ENCODE peak calls at places on chromosomes 4 and X, in six cellular contexts. M, D, Q, A, N and K are unnamed samples.

GRCh38 chr4:112214397-112215264 is 17.0 kb upstream of the AP1AR start:
- DNase-seq in A (no peak), Q (no peak), D (no peak), M (peak), N (no peak), K (no peak)

GRCh38 chrX:134715930-134716619 is 57.8 kb upstream of the PLAC1 start:
- DNase-seq in M (no peak), D (no peak), A (no peak), N (no peak), Q (no peak), K (no peak)

GRCh38 chr4:56148428-56148827 is 199.7 kb downstream of the CEP135 start:
- DNase-seq in D (no peak), M (no peak), N (no peak), A (no peak), Q (no peak), K (no peak)

GRCh38 chr4:186486172-186486571 is 69.2 kb downstream of the MTNR1A start:
- DNase-seq in A (no peak), Q (no peak), D (no peak), M (peak), N (no peak), K (no peak)

GRCh38 chr4:87353592-87353991 is 30.9 kb upstream of the HSD17B13 start:
- DNase-seq in M (peak), Q (no peak), A (no peak), N (peak), D (peak), K (no peak)

GRCh38 chr4:98659106-98659592 is 738 bp upstream of the TSPAN5 start:
- DNase-seq in A (no peak), Q (no peak), D (peak), M (peak), N (peak), K (no peak)

GRCh38 chr4:147530723-147531122 is 49.8 kb downstream of the EDNRA start:
- DNase-seq in N (no peak), A (no peak), Q (no peak), D (no peak), M (peak), K (no peak)

GRCh38 chr4:13544556-13545393 is 467 bp upstream of the NKX3-2 start:
- DNase-seq in Q (peak), M (peak), A (peak), N (peak), D (no peak), K (no peak)

GRCh38 chr4:73021634-73022033 is 47.9 kb downstream of the COX18 start:
- DNase-seq in Q (no peak), M (peak), D (peak), N (no peak), A (peak), K (no peak)

GRCh38 chrX:155881158-155881993 is at the start of gene VAMP7:
- DNase-seq in Q (peak), D (peak), N (peak), A (peak), M (peak), K (peak)

GRCh38 chrX:12890467-12890866 is 16.0 kb upstream of the TLR8 start:
- DNase-seq in A (no peak), Q (no peak), D (no peak), N (no peak), M (no peak), K (no peak)

GRCh38 chr4:18480928-18481327 is 459.4 kb upstream of the LCORL start:
- DNase-seq in A (no peak), N (no peak), Q (no peak), M (no peak), D (no peak), K (no peak)

GRCh38 chr4:12411072-12411471 is 982.4 kb upstream of the HS3ST1 start:
- DNase-seq in D (no peak), Q (no peak), N (no peak), M (no peak), A (no peak), K (no peak)

GRCh38 chrX:37692918-37693317 is 7.3 kb downstream of the XK start:
- DNase-seq in A (no peak), D (no peak), M (no peak), Q (no peak), N (no peak), K (no peak)

GRCh38 chr4:2257361-2258001 is 4.4 kb downstream of the MXD4 start:
- DNase-seq in A (no peak), D (no peak), N (peak), M (no peak), Q (peak), K (peak)

GRCh38 chr4:8690216-8690786 is 97.7 kb downstream of the CPZ start:
- DNase-seq in Q (no peak), N (no peak), M (no peak), D (no peak), A (no peak), K (peak)

GRCh38 chr4:7193040-7193958 is 961 bp downstream of the SORCS2 start:
- DNase-seq in M (no peak), N (peak), D (no peak), Q (no peak), A (no peak), K (peak)

GRCh38 chrX:40964633-40965586 is 120.3 kb upstream of the USP9X start:
- DNase-seq in M (no peak), D (no peak), N (no peak), Q (no peak), A (peak), K (no peak)

GRCh38 chr4:78940752-78941151 is 1.5 kb upstream of the PAQR3 start:
- DNase-seq in M (no peak), Q (no peak), D (no peak), N (no peak), A (no peak), K (no peak)

GRCh38 chr4:76087007-76087769 is 12.7 kb downstream of the ART3 start:
- DNase-seq in A (peak), D (peak), Q (no peak), M (peak), N (peak), K (no peak)

GRCh38 chr4:109645874-109646591 is 57.2 kb downstream of the CASP6 start:
- DNase-seq in A (no peak), N (no peak), M (no peak), D (no peak), Q (no peak), K (no peak)

GRCh38 chrX:17788439-17788838 is 51.1 kb downstream of the SCML1 start:
- DNase-seq in M (peak), Q (no peak), D (peak), N (peak), A (peak), K (no peak)

GRCh38 chrX:47093248-47093647 is 15.0 kb downstream of the RGN start:
- DNase-seq in Q (no peak), M (peak), D (no peak), N (no peak), A (no peak), K (no peak)

GRCh38 chr4:86939123-86939522 is 4.3 kb downstream of the AFF1 start:
- DNase-seq in Q (no peak), A (no peak), M (peak), D (no peak), N (no peak), K (no peak)